ENCODE peak calls at places on chromosomes 7 and 10, in ten cellular contexts. Z is COR-L47; S is T-helper 2 cell treated with Interferon-gamma antibody and Interleukin-4, amounts not matched to agents 5 μg/mL and 100 μg/mL, for 36 hours; B is lung; A is EL; G is activated T-helper 1 cell treated with anti-CD3 and anti-CD28 coated beads, Interleukin-2, amount 50 U/mL, for 16 hours; U is upper lobe of right lung; N is LHCN-M2; F is SW480; D is NCI-H1092 treated with DMSO at 0.1 percent for 48 hours. H is an unnamed sample.

GRCh38 chr7:70317356-70317755 is 719.1 kb downstream of the AUTS2 start:
- DNase-seq in S (no peak), B (peak), U (no peak), Z (no peak), F (no peak), N (no peak), D (no peak), A (no peak), G (no peak), H (peak)

GRCh38 chr7:103751476-103751875 is 238.0 kb downstream of the RELN start:
- DNase-seq in F (no peak), B (no peak), G (no peak), N (no peak), A (no peak), D (no peak), S (no peak), U (no peak), Z (no peak), H (no peak)

GRCh38 chr7:127486654-127487053 is 94.1 kb upstream of the ZNF800 start:
- DNase-seq in A (peak), Z (no peak), G (no peak), N (peak), U (no peak), F (peak), B (no peak), S (no peak), D (no peak), H (peak)

GRCh38 chr7:28623863-28624262 is 211.5 kb downstream of the CREB5 start:
- DNase-seq in Z (no peak), N (no peak), D (peak), A (no peak), S (no peak), G (no peak), U (no peak), B (no peak), F (peak), H (no peak)

GRCh38 chr10:92290076-92290836 is 622 bp downstream of the CPEB3 start:
- DNase-seq in U (peak), S (peak), F (peak), Z (peak), G (peak), N (peak), B (peak), A (peak), D (peak), H (peak)

GRCh38 chr7:84484502-84485079 is 290.0 kb upstream of the SEMA3A start:
- DNase-seq in D (no peak), S (no peak), Z (no peak), B (no peak), A (peak), N (peak), U (no peak), F (no peak), G (no peak), H (no peak)

GRCh38 chr7:2717293-2717904 is 29.4 kb downstream of the AMZ1 start:
- DNase-seq in S (no peak), F (no peak), D (peak), N (no peak), A (no peak), G (no peak), U (peak), Z (no peak), B (no peak), H (no peak)

GRCh38 chr7:6444516-6445269 is 3.1 kb downstream of the DAGLB start:
- DNase-seq in Z (no peak), G (no peak), U (no peak), D (peak), A (peak), N (no peak), S (no peak), B (no peak), F (no peak), H (no peak)

GRCh38 chr10:29545122-29545521 is 89.6 kb downstream of the SVIL start:
- DNase-seq in G (no peak), B (no peak), U (no peak), D (no peak), A (no peak), F (no peak), Z (no peak), S (no peak), N (no peak), H (no peak)

GRCh38 chr7:114710495-114710894 is 211.4 kb upstream of the MDFIC start:
- DNase-seq in Z (no peak), S (no peak), N (no peak), D (no peak), U (no peak), F (no peak), G (no peak), B (no peak), A (no peak), H (no peak)

GRCh38 chr10:105188737-105189463 is 547.8 kb downstream of the SORCS3 start:
- DNase-seq in N (no peak), D (no peak), G (no peak), B (no peak), U (no peak), S (no peak), Z (no peak), F (peak), A (no peak), H (no peak)

GRCh38 chr10:17229717-17229966 is 1.6 kb downstream of the VIM start:
- DNase-seq in D (no peak), A (no peak), F (no peak), S (no peak), N (no peak), B (no peak), G (no peak), U (no peak), Z (no peak), H (no peak)

GRCh38 chr10:99708428-99709010 is 23.4 kb downstream of the COX15 start:
- DNase-seq in F (no peak), A (no peak), S (no peak), D (no peak), N (no peak), B (no peak), Z (no peak), U (no peak), G (no peak), H (no peak)

H was measured in NCI-H226.